ENCODE peak calls at places on chromosomes 12 and 14, in four cellular contexts. One of them, this sample, is unnamed.
A peak's percentile ranks its signal among the peaks of the same experiment; 100 is the strongest.

GRCh38 chr14:60008042-60008441 is 83.7 kb upstream of the PCNX4 start:
- DNase-seq in A549: no peak
- DNase-seq in tibial nerve: no peak
- DNase-seq in WERI-Rb-1: no peak
- DNase-seq in this sample: no peak

GRCh38 chr12:124655317-124656213 is 88.2 kb upstream of the NCOR2 start:
- DNase-seq in A549: peak; percentile 44
- DNase-seq in tibial nerve: peak; percentile 81
- DNase-seq in WERI-Rb-1: peak; percentile 98
- DNase-seq in this sample: peak; percentile 98

GRCh38 chr14:71764701-71765347 is 167.4 kb upstream of the RGS6 start:
- DNase-seq in A549: no peak
- DNase-seq in tibial nerve: no peak
- DNase-seq in WERI-Rb-1: peak; percentile 89
- DNase-seq in this sample: no peak

GRCh38 chr12:97903356-97903755 is 440.8 kb downstream of the RMST start:
- DNase-seq in A549: no peak
- DNase-seq in tibial nerve: no peak
- DNase-seq in WERI-Rb-1: no peak
- DNase-seq in this sample: no peak

GRCh38 chr12:114355389-114356088 is 50.4 kb downstream of the TBX5 start:
- DNase-seq in A549: no peak
- DNase-seq in tibial nerve: no peak
- DNase-seq in WERI-Rb-1: peak; percentile 33
- DNase-seq in this sample: no peak

GRCh38 chr12:44101470-44101869 is 265.6 kb downstream of the TMEM117 start:
- DNase-seq in A549: no peak
- DNase-seq in tibial nerve: no peak
- DNase-seq in WERI-Rb-1: no peak
- DNase-seq in this sample: no peak

GRCh38 chr14:52355016-52355430 is 40.9 kb downstream of the PTGER2 start:
- DNase-seq in A549: no peak
- DNase-seq in tibial nerve: no peak
- DNase-seq in WERI-Rb-1: no peak
- DNase-seq in this sample: peak; percentile 85

GRCh38 chr14:72790887-72791566 is 102.9 kb downstream of the DPF3 start:
- DNase-seq in A549: no peak
- DNase-seq in tibial nerve: no peak
- DNase-seq in WERI-Rb-1: no peak
- DNase-seq in this sample: no peak

GRCh38 chr12:3697311-3697870 is 55.5 kb downstream of the CRACR2A start:
- DNase-seq in A549: no peak
- DNase-seq in tibial nerve: no peak
- DNase-seq in WERI-Rb-1: no peak
- DNase-seq in this sample: no peak

GRCh38 chr14:24327303-24327702 is 7.6 kb downstream of the ADCY4 start:
- DNase-seq in A549: no peak
- DNase-seq in tibial nerve: no peak
- DNase-seq in WERI-Rb-1: no peak
- DNase-seq in this sample: no peak

GRCh38 chr12:126899926-126900792 is 1366.8 kb upstream of the TMEM132C start:
- DNase-seq in A549: no peak
- DNase-seq in tibial nerve: no peak
- DNase-seq in WERI-Rb-1: no peak
- DNase-seq in this sample: no peak

GRCh38 chr14:97306785-97307246 is 509.6 kb downstream of the VRK1 start:
- DNase-seq in A549: no peak
- DNase-seq in tibial nerve: no peak
- DNase-seq in WERI-Rb-1: no peak
- DNase-seq in this sample: no peak

GRCh38 chr12:71710276-71711125 is 24.6 kb downstream of the TMEM19 start:
- DNase-seq in A549: peak; percentile 52
- DNase-seq in tibial nerve: no peak
- DNase-seq in WERI-Rb-1: no peak
- DNase-seq in this sample: peak; percentile 81

GRCh38 chr12:53208877-53209463 is 1.9 kb upstream of the ITGB7 start:
- DNase-seq in A549: no peak
- DNase-seq in tibial nerve: no peak
- DNase-seq in WERI-Rb-1: no peak
- DNase-seq in this sample: no peak

GRCh38 chr14:51597511-51597920 is 54.2 kb upstream of the FRMD6 start:
- DNase-seq in A549: no peak
- DNase-seq in tibial nerve: no peak
- DNase-seq in WERI-Rb-1: no peak
- DNase-seq in this sample: peak; percentile 73

GRCh38 chr14:49612251-49612650 is 8.2 kb downstream of the RPL36AL start:
- DNase-seq in A549: no peak
- DNase-seq in tibial nerve: no peak
- DNase-seq in WERI-Rb-1: no peak
- DNase-seq in this sample: no peak

GRCh38 chr12:12927211-12928079 is 24.5 kb downstream of the GPRC5D start:
- DNase-seq in A549: peak; percentile 93
- DNase-seq in tibial nerve: peak; percentile 36
- DNase-seq in WERI-Rb-1: no peak
- DNase-seq in this sample: no peak

GRCh38 chr12:50425859-50426258 is 25.2 kb downstream of the LARP4 start:
- DNase-seq in A549: no peak
- DNase-seq in tibial nerve: no peak
- DNase-seq in WERI-Rb-1: no peak
- DNase-seq in this sample: no peak

GRCh38 chr12:32265920-32266319 is 133.4 kb upstream of the FGD4 start:
- DNase-seq in A549: no peak
- DNase-seq in tibial nerve: no peak
- DNase-seq in WERI-Rb-1: no peak
- DNase-seq in this sample: no peak

GRCh38 chr12:107568718-107569117 is 116.9 kb upstream of the PWP1 start:
- DNase-seq in A549: no peak
- DNase-seq in tibial nerve: no peak
- DNase-seq in WERI-Rb-1: no peak
- DNase-seq in this sample: no peak

GRCh38 chr12:63179224-63179623 is 28.2 kb upstream of the AVPR1A start:
- DNase-seq in A549: no peak
- DNase-seq in tibial nerve: no peak
- DNase-seq in WERI-Rb-1: no peak
- DNase-seq in this sample: no peak

GRCh38 chr14:53333809-53334208 is 180.7 kb upstream of the DDHD1 start:
- DNase-seq in A549: no peak
- DNase-seq in tibial nerve: no peak
- DNase-seq in WERI-Rb-1: no peak
- DNase-seq in this sample: no peak

GRCh38 chr12:19507823-19508222 is 68.5 kb downstream of the AEBP2 start:
- DNase-seq in A549: no peak
- DNase-seq in tibial nerve: no peak
- DNase-seq in WERI-Rb-1: no peak
- DNase-seq in this sample: no peak

GRCh38 chr12:26651566-26652188 is 181.3 kb downstream of the ITPR2 start:
- DNase-seq in A549: peak; percentile 71
- DNase-seq in tibial nerve: no peak
- DNase-seq in WERI-Rb-1: peak; percentile 45
- DNase-seq in this sample: peak; percentile 70

GRCh38 chr12:121611306-121611705 is 15.0 kb upstream of the ORAI1 start:
- DNase-seq in A549: no peak
- DNase-seq in tibial nerve: no peak
- DNase-seq in WERI-Rb-1: peak; percentile 41
- DNase-seq in this sample: no peak

GRCh38 chr14:61452452-61452851 is 131.1 kb downstream of the PRKCH start:
- DNase-seq in A549: no peak
- DNase-seq in tibial nerve: no peak
- DNase-seq in WERI-Rb-1: no peak
- DNase-seq in this sample: no peak

GRCh38 chr12:78101946-78102635 is 271.4 kb downstream of the NAV3 start:
- DNase-seq in A549: no peak
- DNase-seq in tibial nerve: no peak
- DNase-seq in WERI-Rb-1: no peak
- DNase-seq in this sample: no peak

GRCh38 chr12:21751517-21751916 is 23.0 kb downstream of the KCNJ8 start:
- DNase-seq in A549: no peak
- DNase-seq in tibial nerve: no peak
- DNase-seq in WERI-Rb-1: no peak
- DNase-seq in this sample: no peak

GRCh38 chr12:107336705-107337104 is 243.4 kb upstream of the CRY1 start:
- DNase-seq in A549: no peak
- DNase-seq in tibial nerve: no peak
- DNase-seq in WERI-Rb-1: no peak
- DNase-seq in this sample: no peak

GRCh38 chr12:32891956-32892355 is 4.6 kb downstream of the PKP2 start:
- DNase-seq in A549: peak; percentile 43
- DNase-seq in tibial nerve: no peak
- DNase-seq in WERI-Rb-1: no peak
- DNase-seq in this sample: peak; percentile 87

GRCh38 chr12:86741531-86741930 is 485.3 kb upstream of the MGAT4C start:
- DNase-seq in A549: no peak
- DNase-seq in tibial nerve: no peak
- DNase-seq in WERI-Rb-1: no peak
- DNase-seq in this sample: no peak

GRCh38 chr12:64293654-64294364 is 71.7 kb upstream of the KICS2 start:
- DNase-seq in A549: no peak
- DNase-seq in tibial nerve: no peak
- DNase-seq in WERI-Rb-1: no peak
- DNase-seq in this sample: no peak

GRCh38 chr12:116774020-116774419 is 35.9 kb downstream of the RNFT2 start:
- DNase-seq in A549: no peak
- DNase-seq in tibial nerve: no peak
- DNase-seq in WERI-Rb-1: no peak
- DNase-seq in this sample: no peak

GRCh38 chr14:32938719-32939253 is at the start of gene NPAS3:
- DNase-seq in A549: no peak
- DNase-seq in tibial nerve: no peak
- DNase-seq in WERI-Rb-1: no peak
- DNase-seq in this sample: no peak

GRCh38 chr14:102589761-102590290 is 2.6 kb upstream of the RCOR1 start:
- DNase-seq in A549: no peak
- DNase-seq in tibial nerve: no peak
- DNase-seq in WERI-Rb-1: no peak
- DNase-seq in this sample: no peak

GRCh38 chr14:49997991-49998390 is 105.1 kb downstream of the ARF6 start:
- DNase-seq in A549: no peak
- DNase-seq in tibial nerve: no peak
- DNase-seq in WERI-Rb-1: peak; percentile 44
- DNase-seq in this sample: no peak

DNA sequence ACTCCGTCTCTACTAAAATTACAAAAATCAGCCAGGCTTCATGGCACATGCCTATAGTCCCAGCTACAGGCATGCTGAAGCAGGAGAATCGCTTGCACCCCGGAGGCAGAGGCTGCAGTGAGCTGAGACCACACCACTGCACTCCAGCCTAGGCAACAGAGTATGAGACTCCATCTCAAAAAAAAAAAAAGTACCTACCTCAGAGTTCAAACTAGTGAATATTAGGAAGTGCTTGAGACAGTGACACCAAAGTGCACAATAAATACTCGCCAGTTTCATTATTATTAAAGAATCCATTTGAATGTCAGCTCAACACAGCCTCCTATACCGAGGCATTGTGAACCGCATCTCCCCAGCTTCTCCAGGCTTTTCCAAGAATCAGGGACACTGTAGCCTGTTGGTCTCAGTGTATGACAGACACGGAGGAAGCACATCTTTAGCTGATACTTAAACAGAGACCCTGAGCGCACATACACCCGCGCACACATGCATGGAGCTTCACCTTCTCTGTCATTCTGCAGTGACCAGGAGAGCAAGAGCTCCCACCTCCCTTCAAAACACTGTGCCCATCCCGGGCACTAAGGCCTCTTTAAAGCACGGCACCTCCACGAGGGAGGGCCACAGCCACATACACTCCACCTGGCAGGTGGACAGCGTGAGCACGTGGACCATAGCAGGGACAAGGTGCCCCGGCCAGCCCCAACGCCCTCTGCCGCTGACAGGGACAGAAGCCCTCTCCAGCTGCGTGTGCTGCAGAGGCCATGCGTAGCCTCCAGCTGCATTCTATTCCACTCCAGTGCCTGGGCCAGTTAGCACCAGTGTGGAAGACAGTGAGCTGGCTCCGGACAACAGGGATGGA is 5.2 kb downstream of the GAPDH start:
- DNase-seq in A549: peak; percentile 41
- DNase-seq in tibial nerve: no peak
- DNase-seq in WERI-Rb-1: no peak
- DNase-seq in this sample: no peak
- H3K27ac ChIP-seq in A549: peak overlapping the region; percentile 70
- H3K27ac ChIP-seq in tibial nerve: peak overlapping the region; percentile 90
- H3K27ac ChIP-seq in WERI-Rb-1: no peak overlapping the region
- H3K27ac ChIP-seq in this sample: no peak overlapping the region

DNA sequence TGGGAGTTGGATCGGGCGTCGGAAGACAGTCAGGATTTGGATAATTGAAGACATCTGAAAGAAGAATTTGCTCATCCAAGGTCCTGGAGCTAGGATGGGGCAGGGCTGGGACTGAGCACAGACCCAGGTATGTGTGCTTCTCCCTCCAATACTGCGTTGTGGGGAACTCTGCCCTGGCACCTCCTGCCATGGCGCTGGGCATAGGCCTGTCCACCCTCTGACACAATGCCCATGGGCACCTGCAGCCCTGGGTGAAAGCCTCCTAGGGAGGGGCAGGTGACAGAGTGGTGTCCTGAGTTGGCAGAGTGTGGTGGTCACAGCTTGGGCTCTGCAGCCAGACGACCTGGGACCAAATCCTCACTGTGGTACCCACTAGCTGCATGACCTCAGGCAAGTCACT is 53.3 kb downstream of the CALM1 start:
- DNase-seq in A549: no peak
- DNase-seq in tibial nerve: no peak
- DNase-seq in WERI-Rb-1: no peak
- DNase-seq in this sample: no peak
- H3K27ac ChIP-seq in A549: no peak overlapping the region
- H3K27ac ChIP-seq in tibial nerve: no peak overlapping the region
- H3K27ac ChIP-seq in WERI-Rb-1: no peak overlapping the region
- H3K27ac ChIP-seq in this sample: no peak overlapping the region

DNA sequence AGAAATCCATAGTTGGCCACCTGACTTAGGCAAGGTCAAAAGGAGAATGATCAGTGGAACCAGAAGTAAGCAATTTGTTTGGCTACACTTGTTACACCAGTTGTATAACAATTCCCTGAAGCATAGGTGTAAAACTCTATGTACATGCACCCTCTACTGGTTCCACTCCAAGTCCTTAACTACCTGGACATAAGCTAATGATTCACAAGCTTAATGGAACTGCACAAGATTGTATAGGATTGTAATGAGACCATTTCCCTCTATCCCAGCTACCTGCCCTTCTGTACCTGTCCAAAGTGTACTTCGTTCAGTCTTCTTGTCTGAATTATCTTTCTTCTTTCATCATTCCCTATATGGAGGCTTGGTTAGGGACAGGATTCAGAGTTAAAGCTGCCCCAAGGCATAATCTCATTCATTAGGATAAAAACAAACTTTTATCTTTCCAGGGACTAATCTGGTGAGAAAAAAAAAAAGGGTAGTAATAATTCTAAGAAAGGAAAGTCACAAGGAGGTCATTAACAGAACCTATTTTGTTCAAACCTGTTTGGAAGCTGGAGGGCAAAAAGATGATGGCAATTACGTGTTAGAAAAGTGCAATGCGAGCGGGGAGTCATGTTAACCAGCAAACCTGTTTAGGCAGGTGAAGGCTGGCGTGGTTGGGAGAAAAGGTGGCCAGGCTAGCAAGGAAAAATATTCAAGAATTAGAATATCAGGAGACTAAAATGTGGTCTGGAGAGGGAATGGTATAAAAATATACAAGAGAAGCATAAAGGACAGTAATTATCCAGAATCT is 2.8 kb upstream of the TMEM52B start:
- DNase-seq in A549: no peak
- DNase-seq in tibial nerve: no peak
- DNase-seq in WERI-Rb-1: no peak
- DNase-seq in this sample: no peak
- H3K27ac ChIP-seq in A549: no peak overlapping the region
- H3K27ac ChIP-seq in tibial nerve: no peak overlapping the region
- H3K27ac ChIP-seq in WERI-Rb-1: no peak overlapping the region
- H3K27ac ChIP-seq in this sample: no peak overlapping the region

GRCh38 chr12:94265966-94266365 is 117.6 kb downstream of the PLXNC1 start:
- DNase-seq in A549: no peak
- DNase-seq in tibial nerve: no peak
- DNase-seq in WERI-Rb-1: no peak
- DNase-seq in this sample: no peak
- H3K27ac ChIP-seq in A549: no peak overlapping the region
- H3K27ac ChIP-seq in tibial nerve: peak overlapping the region; percentile 88
- H3K27ac ChIP-seq in WERI-Rb-1: no peak overlapping the region
- H3K27ac ChIP-seq in this sample: no peak overlapping the region